ENCODE peak calls at places on chromosomes 2 and 18, in ten cellular contexts. R, L, N, B, T, E, K, H, X and O are unnamed samples. For H3K4me1, the result is how much of the 10 kb centered on the place peaks cover.

GRCh38 chr2:54470241-54470938 is 14.3 kb downstream of the SPTBN1 start:
- DNase-seq in R (no peak), L (no peak), N (no peak), B (no peak), T (no peak), E (no peak), K (no peak), H (no peak), X (no peak), O (no peak)

GRCh38 chr2:213069531-213069930 is 81.9 kb downstream of the IKZF2 start:
- DNase-seq in R (no peak), L (no peak), N (no peak), B (no peak), T (no peak), E (no peak), K (no peak), H (no peak), X (no peak), O (no peak)

GRCh38 chr2:201298462-201298861 is 38.1 kb downstream of the CASP8 start:
- DNase-seq in R (no peak), L (no peak), N (no peak), B (no peak), T (no peak), E (no peak), K (no peak), H (no peak), X (no peak), O (no peak)

GRCh38 chr2:123303735-123304134 is 721.4 kb upstream of the CNTNAP5 start:
- DNase-seq in R (no peak), L (no peak), N (no peak), B (no peak), T (no peak), E (no peak), K (no peak), H (no peak), X (no peak), O (no peak)

GRCh38 chr2:57899898-57900297 is 146.7 kb upstream of the VRK2 start:
- DNase-seq in R (no peak), L (no peak), N (no peak), B (no peak), T (no peak), E (no peak), K (no peak), H (no peak), X (no peak), O (no peak)

GRCh38 chr18:74127483-74127750 is 20.2 kb downstream of the FBXO15 start:
- DNase-seq in R (no peak), L (no peak), N (no peak), B (no peak), T (no peak), E (no peak), K (no peak), H (no peak), X (no peak), O (no peak)

GRCh38 chr18:37266290-37266689 is 299.3 kb downstream of the CELF4 start:
- DNase-seq in R (no peak), L (no peak), N (no peak), B (no peak), T (no peak), E (no peak), K (no peak), H (no peak), X (no peak), O (no peak)

GRCh38 chr2:202718614-202719013 is 83.8 kb downstream of the FAM117B start:
- DNase-seq in R (no peak), L (no peak), N (no peak), B (no peak), T (peak), E (no peak), K (no peak), H (no peak), X (no peak), O (no peak)

GRCh38 chr2:138779451-138780440 is at the start of gene NXPH2:
- DNase-seq in R (no peak), L (no peak), N (no peak), B (no peak), T (peak), E (no peak), K (no peak), H (no peak), X (no peak), O (no peak)

GRCh38 chr2:183229386-183229785 is 105.1 kb downstream of the NUP35 start:
- DNase-seq in R (no peak), L (no peak), N (no peak), B (no peak), T (no peak), E (no peak), K (no peak), H (no peak), X (no peak), O (no peak)

GRCh38 chr2:173752152-173752551 is 213.0 kb downstream of the SP3 start:
- DNase-seq in R (no peak), L (no peak), N (no peak), B (no peak), T (peak), E (no peak), K (no peak), H (no peak), X (no peak), O (no peak)

GRCh38 chr2:173109253-173110188 is 33.9 kb downstream of the MAP3K20 start:
- DNase-seq in R (no peak), L (no peak), N (no peak), B (no peak), T (peak), E (no peak), K (no peak), H (no peak), X (no peak), O (no peak)

GRCh38 chr2:59196511-59196910 is 955.4 kb upstream of the FANCL start:
- DNase-seq in R (no peak), L (no peak), N (no peak), B (no peak), T (no peak), E (no peak), K (no peak), H (no peak), X (no peak), O (no peak)

GRCh38 chr2:12765203-12765602 is 48.5 kb downstream of the TRIB2 start:
- DNase-seq in R (no peak), L (no peak), N (no peak), B (no peak), T (no peak), E (no peak), K (no peak), H (no peak), X (no peak), O (no peak)

GRCh38 chr2:151727593-151728552 is 6.4 kb downstream of the NEB start:
- DNase-seq in R (no peak), L (no peak), N (no peak), B (no peak), T (peak), E (no peak), K (no peak), H (no peak), X (no peak), O (no peak)

GRCh38 chr18:14189858-14190257 is 57.6 kb upstream of the ZNF519 start:
- DNase-seq in R (no peak), L (no peak), N (no peak), B (no peak), T (peak), E (no peak), K (no peak), H (no peak), X (no peak), O (no peak)

GRCh38 chr2:241613018-241613780 is 23.8 kb downstream of the THAP4 start:
- DNase-seq in R (no peak), L (no peak), N (no peak), B (no peak), T (no peak), E (no peak), K (no peak), H (no peak), X (no peak), O (no peak)

GRCh38 chr2:109210431-109211200 is 81.6 kb downstream of the SH3RF3 start:
- DNase-seq in R (no peak), L (no peak), N (no peak), B (no peak), T (no peak), E (no peak), K (no peak), H (no peak), X (no peak), O (no peak)

GRCh38 chr2:6917761-6918421 is 679 bp downstream of the RNF144A start:
- DNase-seq in R (no peak), L (no peak), N (peak), B (peak), T (no peak), E (no peak), K (no peak), H (no peak), X (no peak), O (no peak)

GRCh38 chr2:220276736-220277444 is 649.5 kb downstream of the SLC4A3 start:
- DNase-seq in R (no peak), L (no peak), N (no peak), B (no peak), T (no peak), E (no peak), K (no peak), H (no peak), X (no peak), O (no peak)

GRCh38 chr2:177184606-177185005 is 28.0 kb upstream of the HNRNPA3 start:
- DNase-seq in R (no peak), L (no peak), N (no peak), B (no peak), T (no peak), E (no peak), K (no peak), H (no peak), X (no peak), O (no peak)

GRCh38 chr18:56509656-56510055 is 128.7 kb downstream of the TXNL1 start:
- DNase-seq in R (no peak), L (no peak), N (no peak), B (no peak), T (no peak), E (no peak), K (no peak), H (no peak), X (no peak), O (no peak)

GRCh38 chr2:119819846-119820245 is 60.1 kb downstream of the PTPN4 start:
- DNase-seq in R (no peak), L (no peak), N (no peak), B (no peak), T (no peak), E (no peak), K (no peak), H (no peak), X (no peak), O (no peak)

GRCh38 chr2:199922856-199923255 is 11.8 kb downstream of the C2orf69 start:
- DNase-seq in R (no peak), L (no peak), N (no peak), B (no peak), T (peak), E (no peak), K (no peak), H (no peak), X (no peak), O (no peak)

GRCh38 chr2:190766174-190766572 is 114.4 kb upstream of the GLS start:
- DNase-seq in R (no peak), L (no peak), N (no peak), B (no peak), T (no peak), E (no peak), K (no peak), H (no peak), X (no peak), O (no peak)

GRCh38 chr2:23384551-23385349 is at the start of gene KLHL29:
- DNase-seq in R (peak), L (peak), N (peak), B (peak), T (peak), E (peak), K (no peak), H (peak), X (peak), O (peak)
- TF ChIP-seq POLR2A in R (peak), L (peak), N (peak), B (no peak), T (peak), E (no peak), K (peak), H (peak), X (no peak), O (no peak)

GRCh38 chr2:223826995-223827394 is 10.4 kb downstream of the AP1S3 start:
- DNase-seq in R (no peak), L (no peak), N (no peak), B (no peak), T (no peak), E (no peak), K (no peak), H (no peak), X (no peak), O (no peak)

GRCh38 chr2:223820549-223820948 is 16.8 kb downstream of the AP1S3 start:
- DNase-seq in R (no peak), L (no peak), N (no peak), B (no peak), T (no peak), E (no peak), K (no peak), H (no peak), X (no peak), O (no peak)

GRCh38 chr2:223824301-223824700 is 13.1 kb downstream of the AP1S3 start:
- DNase-seq in R (no peak), L (no peak), N (no peak), B (no peak), T (no peak), E (no peak), K (no peak), H (no peak), X (no peak), O (no peak)

GRCh38 chr2:223819891-223820290 is 17.5 kb downstream of the AP1S3 start:
- DNase-seq in R (no peak), L (no peak), N (no peak), B (no peak), T (no peak), E (no peak), K (no peak), H (no peak), X (no peak), O (no peak)

GRCh38 chr2:223822818-223823217 is 14.6 kb downstream of the AP1S3 start:
- DNase-seq in R (no peak), L (no peak), N (no peak), B (no peak), T (no peak), E (no peak), K (no peak), H (no peak), X (no peak), O (no peak)
- TF ChIP-seq CTCF in R (no peak), L (no peak), N (no peak), B (no peak), T (no peak), E (no peak), K (no peak), H (no peak), X (no peak), O (no peak)

DNA sequence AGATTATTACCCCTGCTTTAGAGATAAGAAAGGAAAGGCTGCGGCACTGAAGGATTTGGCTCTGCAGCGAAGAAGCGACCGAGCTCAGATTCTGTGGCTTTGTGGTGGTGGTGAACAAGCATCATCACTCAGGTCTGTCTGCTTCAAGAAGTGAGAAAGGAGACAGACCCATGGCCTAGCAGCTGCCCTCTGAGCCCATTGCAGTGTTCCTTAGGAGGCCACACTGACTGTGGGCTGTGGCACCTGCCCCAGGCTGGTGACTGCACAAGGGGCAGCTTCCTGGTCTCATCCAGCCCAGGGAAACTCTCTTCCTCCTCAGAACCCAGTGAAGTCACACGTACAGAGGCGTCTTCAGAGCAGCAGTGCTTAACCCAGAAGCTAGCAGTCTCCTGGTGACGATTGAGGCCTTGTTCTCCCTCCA is 22.3 kb downstream of the BIN1 start:
- DNase-seq in R (no peak), L (no peak), N (no peak), B (no peak), T (no peak), E (no peak), K (no peak), H (no peak), X (no peak), O (no peak)
- H3K4me1 ChIP-seq in R (under half), L (under half), N (under half), B (under half), T (under half), E (under half), K (half or more), H (under half), X (under half), O (half or more)

DNA sequence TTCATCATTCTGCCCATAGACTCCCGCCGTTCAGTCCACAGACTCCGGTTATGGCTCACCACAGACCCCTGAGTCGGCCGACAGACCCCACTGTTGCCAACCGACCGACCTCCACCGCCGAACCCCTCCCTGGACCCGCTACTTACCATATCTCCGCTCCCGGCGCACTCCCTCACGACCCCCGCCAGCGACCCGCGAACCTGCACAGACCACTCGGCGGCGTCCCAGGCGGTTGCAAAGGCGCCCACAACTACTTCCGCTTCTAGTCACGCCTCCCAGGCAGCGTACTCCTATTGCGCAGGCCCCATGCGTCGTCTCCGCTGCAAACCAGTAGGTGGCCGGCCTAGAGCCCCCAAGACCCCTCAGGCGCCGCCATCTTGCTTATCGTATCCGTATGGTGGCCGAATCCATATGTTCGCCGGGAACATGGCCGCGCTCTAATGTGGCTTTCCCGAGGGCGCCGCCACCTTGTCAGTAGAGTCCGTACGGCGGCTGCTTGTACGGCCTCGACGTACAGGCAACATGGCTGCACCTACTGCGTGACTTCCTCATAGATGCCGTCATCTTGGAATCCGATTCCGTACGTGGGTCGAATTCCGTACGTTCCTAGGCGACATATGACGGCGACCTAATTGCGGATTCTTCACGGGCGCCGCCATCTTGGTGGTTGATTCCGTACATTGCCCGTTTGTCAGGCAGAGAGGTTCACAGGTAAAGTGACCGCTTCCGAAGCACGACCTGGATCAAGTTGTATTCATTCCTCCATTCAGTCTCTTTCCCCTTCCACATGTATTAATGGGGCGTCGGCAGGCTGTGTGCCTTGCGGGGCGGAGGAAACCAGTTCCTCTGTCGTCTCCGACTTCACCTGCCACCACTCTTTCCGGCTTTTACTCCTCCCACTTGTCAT is at the start of gene CXXC1:
- DNase-seq in R (peak), L (peak), N (peak), B (peak), T (peak), E (peak), K (peak), H (peak), X (peak), O (peak)
- TF ChIP-seq POLR2A in R (no peak), L (peak), N (peak), B (no peak), T (peak), E (peak), K (peak), H (peak), X (no peak), O (no peak)

GRCh38 chr18:10528439-10528838 is 2.6 kb downstream of the NAPG start:
- DNase-seq in R (no peak), L (no peak), N (no peak), B (no peak), T (no peak), E (no peak), K (no peak), H (no peak), X (no peak), O (no peak)

GRCh38 chr18:10523544-10523943 is 2.3 kb upstream of the NAPG start:
- DNase-seq in R (no peak), L (no peak), N (no peak), B (no peak), T (no peak), E (no peak), K (no peak), H (no peak), X (no peak), O (no peak)

GRCh38 chr18:10525563-10526210 is at the start of gene NAPG:
- DNase-seq in R (peak), L (peak), N (peak), B (peak), T (peak), E (peak), K (peak), H (peak), X (peak), O (no peak)

GRCh38 chr18:10524507-10525425 is 1.1 kb upstream of the NAPG start:
- DNase-seq in R (peak), L (no peak), N (no peak), B (peak), T (no peak), E (no peak), K (no peak), H (no peak), X (no peak), O (no peak)

GRCh38 chr18:10526211-10526949 is 553 bp downstream of the NAPG start:
- DNase-seq in R (no peak), L (peak), N (peak), B (peak), T (peak), E (peak), K (peak), H (no peak), X (peak), O (no peak)
- TF ChIP-seq CTCF in R (no peak), L (no peak), N (no peak), B (no peak), T (no peak), E (no peak), K (no peak), H (no peak), X (no peak), O (no peak)

GRCh38 chr2:215536476-215536875 is 100.6 kb upstream of the FN1 start:
- DNase-seq in R (no peak), L (no peak), N (no peak), B (no peak), T (no peak), E (no peak), K (no peak), H (no peak), X (no peak), O (no peak)

GRCh38 chr2:215532844-215533243 is 97.0 kb upstream of the FN1 start:
- DNase-seq in R (no peak), L (no peak), N (no peak), B (no peak), T (no peak), E (no peak), K (no peak), H (no peak), X (no peak), O (no peak)

GRCh38 chr2:215535726-215536125 is 99.9 kb upstream of the FN1 start:
- DNase-seq in R (no peak), L (no peak), N (no peak), B (no peak), T (no peak), E (no peak), K (no peak), H (no peak), X (no peak), O (no peak)

GRCh38 chr2:215537621-215538020 is 101.8 kb upstream of the FN1 start:
- DNase-seq in R (no peak), L (no peak), N (no peak), B (no peak), T (no peak), E (no peak), K (no peak), H (no peak), X (no peak), O (no peak)

GRCh38 chr2:215535125-215535668 is 99.3 kb upstream of the FN1 start:
- DNase-seq in R (no peak), L (no peak), N (no peak), B (no peak), T (no peak), E (no peak), K (no peak), H (no peak), X (no peak), O (no peak)
- H3K4me1 ChIP-seq in R (under half), L (under half), N (under half), B (under half), T (under half), E (under half), K (under half), H (under half), X (under half), O (under half)